ENCODE peak calls at places on chromosomes 6 and 20, in four cellular contexts. H is astrocyte of the spinal cord, B is T-helper 1 cell, U is NAMALWA. Y is an unnamed sample.

GRCh38 chr6:139852067-139852466 is 477.6 kb upstream of the CITED2 start:
- DNase-seq in U (no peak), B (no peak), H (no peak), Y (no peak)

GRCh38 chr6:63537126-63537958 is 34.9 kb upstream of the LOC128125822 start:
- DNase-seq in H (no peak), U (no peak), B (no peak), Y (no peak)

GRCh38 chr6:29905286-29905685 is 37.0 kb upstream of the HLA-A start:
- DNase-seq in U (no peak), B (no peak), H (no peak), Y (no peak)

GRCh38 chr20:34448517-34448916 is 67.7 kb upstream of the DYNLRB1 start:
- DNase-seq in B (no peak), U (no peak), H (no peak), Y (no peak)

GRCh38 chr6:33896391-33897192 is 92.8 kb upstream of the MLN start:
- DNase-seq in U (no peak), B (no peak), H (peak), Y (no peak)

GRCh38 chr6:21050930-21051329 is 516.7 kb downstream of the CDKAL1 start:
- DNase-seq in U (no peak), B (no peak), H (no peak), Y (no peak)

GRCh38 chr6:22332726-22333125 is 35.9 kb upstream of the PRL start:
- DNase-seq in H (no peak), B (no peak), U (no peak), Y (no peak)

GRCh38 chr6:134358320-134358719 is 40.4 kb upstream of the SGK1 start:
- DNase-seq in U (no peak), B (no peak), H (no peak), Y (peak)

GRCh38 chr20:36246410-36246809 is 10.1 kb downstream of the AAR2 start:
- DNase-seq in B (no peak), H (no peak), U (no peak), Y (no peak)

GRCh38 chr6:11317885-11318771 is 85.7 kb upstream of the NEDD9 start:
- DNase-seq in B (peak), U (no peak), H (peak), Y (no peak)

GRCh38 chr6:166757226-166758135 is 130.4 kb upstream of the RPS6KA2 start:
- DNase-seq in B (no peak), U (peak), H (peak), Y (no peak)

GRCh38 chr6:22956029-22956715 is 386.8 kb downstream of the HDGFL1 start:
- DNase-seq in H (no peak), U (no peak), B (no peak), Y (no peak)

GRCh38 chr20:63831696-63832686 is 927 bp upstream of the ZBTB46 start:
- DNase-seq in H (no peak), B (no peak), U (no peak), Y (peak)

GRCh38 chr20:2234788-2235187 is 61.0 kb upstream of the TGM3 start:
- DNase-seq in U (no peak), B (no peak), H (peak), Y (no peak)

GRCh38 chr6:165243801-165244200 is 65.6 kb downstream of the C6orf118 start:
- DNase-seq in H (no peak), U (no peak), B (no peak), Y (no peak)

GRCh38 chr6:112308476-112308875 is 38.7 kb upstream of the RFPL4B start:
- DNase-seq in U (no peak), H (no peak), B (no peak), Y (no peak)

GRCh38 chr6:72703093-72703492 is 81.2 kb downstream of the KCNQ5 start:
- DNase-seq in H (no peak), U (no peak), B (no peak), Y (no peak)

GRCh38 chr6:53250137-53250760 is 98.5 kb downstream of the ELOVL5 start:
- DNase-seq in H (peak), U (no peak), B (no peak), Y (no peak)

GRCh38 chr6:10808376-10808775 is 30.0 kb downstream of the MAK start:
- DNase-seq in U (no peak), B (no peak), H (no peak), Y (no peak)

GRCh38 chr20:48298851-48299484 is 513.7 kb upstream of the SULF2 start:
- DNase-seq in U (no peak), H (peak), B (no peak), Y (no peak)

GRCh38 chr6:1031671-1032070 is 280.2 kb upstream of the FOXQ1 start:
- DNase-seq in B (no peak), H (no peak), U (no peak), Y (no peak)